ENCODE peak calls at places on chromosomes 11 and 22, in ten cellular contexts. Z, V, G, R, E, M, K, H, W and U are unnamed samples.

GRCh38 chr11:118536726-118537125 is 5.7 kb downstream of the TMEM25 start:
- DNase-seq in Z (peak), V (no peak), G (no peak), R (no peak), E (no peak), M (no peak), K (no peak), H (no peak), W (no peak), U (no peak)

GRCh38 chr11:74611369-74611861 is 19.0 kb downstream of the POLD3 start:
- DNase-seq in Z (peak), V (no peak), G (no peak), R (peak), E (no peak), M (no peak), K (peak), H (no peak), W (no peak), U (peak)

GRCh38 chr22:21690401-21690801 is 24.6 kb downstream of the PPIL2 start:
- DNase-seq in Z (no peak), V (no peak), G (peak), R (no peak), E (no peak), M (no peak), K (no peak), H (no peak), W (no peak), U (no peak)

GRCh38 chr22:43039800-43040199 is 24.9 kb upstream of the PACSIN2 start:
- DNase-seq in Z (no peak), V (no peak), G (no peak), R (no peak), E (no peak), M (no peak), K (no peak), H (no peak), W (no peak), U (no peak)

GRCh38 chr11:19498986-19499669 is 213.5 kb upstream of the NAV2 start:
- DNase-seq in Z (peak), V (no peak), G (no peak), R (peak), E (no peak), M (no peak), K (no peak), H (no peak), W (no peak), U (peak)

GRCh38 chr22:27130949-27131745 is 473.8 kb downstream of the MIAT start:
- DNase-seq in Z (no peak), V (no peak), G (no peak), R (no peak), E (no peak), M (no peak), K (no peak), H (no peak), W (no peak), U (no peak)

GRCh38 chr11:125071408-125071807 is 8.3 kb downstream of the SLC37A2 start:
- DNase-seq in Z (no peak), V (no peak), G (no peak), R (no peak), E (no peak), M (no peak), K (no peak), H (no peak), W (no peak), U (peak)

GRCh38 chr22:31828739-31829138 is 74.9 kb downstream of the DEPDC5 start:
- DNase-seq in Z (no peak), V (no peak), G (no peak), R (no peak), E (no peak), M (no peak), K (no peak), H (no peak), W (no peak), U (no peak)

GRCh38 chr22:25318081-25318823 is 98.8 kb downstream of the CRYBB2 start:
- DNase-seq in Z (no peak), V (no peak), G (no peak), R (no peak), E (no peak), M (no peak), K (no peak), H (no peak), W (no peak), U (no peak)

GRCh38 chr22:24515025-24515338 is 19.9 kb downstream of the UPB1 start:
- DNase-seq in Z (no peak), V (no peak), G (no peak), R (no peak), E (no peak), M (no peak), K (no peak), H (no peak), W (no peak), U (no peak)

GRCh38 chr11:27757953-27758352 is 57.7 kb upstream of the BDNF start:
- DNase-seq in Z (peak), V (no peak), G (no peak), R (peak), E (no peak), M (no peak), K (peak), H (no peak), W (no peak), U (peak)

GRCh38 chr22:28791841-28792490 is 8.4 kb downstream of the XBP1 start:
- DNase-seq in Z (peak), V (peak), G (no peak), R (no peak), E (no peak), M (no peak), K (no peak), H (no peak), W (no peak), U (no peak)

GRCh38 chr11:87038235-87038960 is 664 bp downstream of the TMEM135 start:
- DNase-seq in Z (no peak), V (no peak), G (no peak), R (no peak), E (no peak), M (no peak), K (no peak), H (no peak), W (no peak), U (peak)

GRCh38 chr22:27752771-27753170 is 48.8 kb downstream of the MN1 start:
- DNase-seq in Z (no peak), V (no peak), G (no peak), R (peak), E (no peak), M (no peak), K (peak), H (peak), W (no peak), U (peak)

GRCh38 chr11:85725510-85726258 is 39.7 kb upstream of the CCDC89 start:
- DNase-seq in Z (peak), V (no peak), G (no peak), R (peak), E (no peak), M (no peak), K (peak), H (no peak), W (no peak), U (peak)

GRCh38 chr11:76939219-76939631 is 78.5 kb downstream of the ACER3 start:
- DNase-seq in Z (peak), V (no peak), G (no peak), R (peak), E (no peak), M (no peak), K (no peak), H (no peak), W (no peak), U (no peak)

GRCh38 chr11:122655527-122656072 is at the start of gene UBASH3B:
- DNase-seq in Z (peak), V (peak), G (peak), R (peak), E (peak), M (peak), K (peak), H (peak), W (peak), U (peak)

GRCh38 chr11:35588627-35589026 is 29.6 kb upstream of the FJX1 start:
- DNase-seq in Z (peak), V (no peak), G (no peak), R (peak), E (no peak), M (no peak), K (peak), H (no peak), W (no peak), U (peak)

GRCh38 chr22:31818481-31819392 is 64.9 kb downstream of the DEPDC5 start:
- DNase-seq in Z (peak), V (no peak), G (no peak), R (peak), E (no peak), M (peak), K (no peak), H (no peak), W (no peak), U (peak)

GRCh38 chr11:120329556-120329955 is 4.5 kb downstream of the TLCD5 start:
- DNase-seq in Z (no peak), V (no peak), G (no peak), R (no peak), E (no peak), M (no peak), K (no peak), H (no peak), W (no peak), U (no peak)

GRCh38 chr11:45663486-45664375 is 1.7 kb downstream of the CHST1 start:
- DNase-seq in Z (peak), V (no peak), G (no peak), R (no peak), E (no peak), M (no peak), K (no peak), H (no peak), W (no peak), U (no peak)

GRCh38 chr11:32071811-32072210 is 19.1 kb upstream of the RCN1 start:
- DNase-seq in Z (peak), V (no peak), G (no peak), R (peak), E (no peak), M (no peak), K (peak), H (no peak), W (no peak), U (peak)

GRCh38 chr11:63146586-63146985 is 2.6 kb upstream of the SLC22A24 start:
- DNase-seq in Z (no peak), V (no peak), G (no peak), R (no peak), E (no peak), M (no peak), K (no peak), H (no peak), W (no peak), U (no peak)

GRCh38 chr22:46673677-46674236 is 53.6 kb downstream of the GRAMD4 start:
- DNase-seq in Z (no peak), V (no peak), G (no peak), R (no peak), E (no peak), M (no peak), K (no peak), H (no peak), W (no peak), U (no peak)

GRCh38 chr11:92224394-92225205 is at the start of gene FAT3:
- DNase-seq in Z (peak), V (no peak), G (no peak), R (peak), E (peak), M (no peak), K (peak), H (peak), W (peak), U (peak)

GRCh38 chr11:1442163-1442562 is 44.4 kb downstream of the MOB2 start:
- DNase-seq in Z (no peak), V (no peak), G (no peak), R (no peak), E (peak), M (no peak), K (peak), H (no peak), W (peak), U (peak)

GRCh38 chr11:117300773-117301172 is 9.6 kb downstream of the BACE1-AS start:
- DNase-seq in Z (no peak), V (no peak), G (no peak), R (no peak), E (peak), M (no peak), K (peak), H (no peak), W (no peak), U (no peak)

GRCh38 chr11:104968365-104968855 is at the start of gene CASP4:
- DNase-seq in Z (peak), V (peak), G (no peak), R (peak), E (no peak), M (no peak), K (peak), H (peak), W (no peak), U (peak)